ENCODE peak calls at places on chromosome 13, in nine cellular contexts. D is stimulated activated CD4-positive, alpha-beta T cell treated with anti-CD3 and anti-CD28 coated beads, Interleukin-12 subunit alpha, Interleukin-12 subunit beta, amount 100 ng/mL, for 4 hours; X is non-pigmented ciliary epithelial cell; G is keratinocyte; L is GM12891; K is HTR-8/SVneo; E is mesendoderm; I is HuH-7; O is CD14-positive monocyte. N is an unnamed sample.

GRCh38 chr13:73647417-73647816 is 486.8 kb downstream of the KLF12 start:
- DNase-seq in O (no peak), L (no peak), E (no peak), D (no peak), G (no peak), K (no peak), I (no peak), X (no peak), N (no peak)

GRCh38 chr13:111659236-111659635 is 338.8 kb downstream of the TEX29 start:
- DNase-seq in L (no peak), X (no peak), D (no peak), K (no peak), E (no peak), O (no peak), I (no peak), G (no peak), N (no peak)

GRCh38 chr13:113920606-113921306 is 53.1 kb downstream of the C13orf46 start:
- DNase-seq in D (no peak), I (no peak), E (no peak), X (no peak), G (no peak), O (peak; percentile 22), K (no peak), L (no peak), N (no peak)

GRCh38 chr13:52158629-52159158 is 703 bp downstream of the NEK3 start:
- DNase-seq in O (no peak), I (no peak), G (no peak), X (no peak), L (no peak), K (peak; percentile 12), D (no peak), E (peak; percentile 31), N (peak; percentile 66)

GRCh38 chr13:23735329-23735728 is 153.9 kb downstream of the MIPEP start:
- DNase-seq in G (no peak), L (no peak), X (no peak), I (no peak), E (no peak), D (no peak), O (no peak), K (no peak), N (no peak)

GRCh38 chr13:19818223-19818842 is 35.6 kb upstream of the PSPC1 start:
- DNase-seq in K (no peak), L (no peak), G (no peak), X (no peak), I (peak; percentile 71), D (peak; percentile 15), O (no peak), E (peak; percentile 85), N (no peak)

GRCh38 chr13:110131424-110131823 is 175.5 kb downstream of the COL4A1 start:
- DNase-seq in D (no peak), X (no peak), E (no peak), G (no peak), O (no peak), K (no peak), L (no peak), I (no peak), N (no peak)

GRCh38 chr13:98450495-98451167 is 126.3 kb downstream of the STK24 start:
- DNase-seq in O (no peak), L (no peak), X (no peak), I (no peak), G (no peak), D (no peak), E (peak; percentile 53), K (no peak), N (peak; percentile 10)

GRCh38 chr13:95898256-95898655 is 154.9 kb downstream of the UGGT2 start:
- DNase-seq in K (no peak), O (no peak), X (no peak), E (no peak), G (no peak), D (no peak), I (no peak), L (no peak), N (no peak)

GRCh38 chr13:70339738-70340137 is 231.5 kb upstream of the KLHL1 start:
- DNase-seq in K (no peak), O (no peak), L (no peak), G (no peak), E (peak; percentile 83), I (no peak), X (no peak), D (no peak), N (no peak)

GRCh38 chr13:26977541-26977940 is 194.1 kb downstream of the USP12 start:
- DNase-seq in X (no peak), O (peak; percentile 57), E (no peak), D (no peak), L (no peak), G (no peak), I (no peak), K (no peak), N (no peak)

GRCh38 chr13:94268661-94269060 is 210.8 kb downstream of the DCT start:
- DNase-seq in D (no peak), X (no peak), K (no peak), I (no peak), L (no peak), O (no peak), E (no peak), G (no peak), N (peak; percentile 38)

GRCh38 chr13:32048816-32049215 is 17.2 kb downstream of the FRY start:
- DNase-seq in O (no peak), K (no peak), G (no peak), I (no peak), X (no peak), L (no peak), E (no peak), D (no peak), N (peak; percentile 18)

GRCh38 chr13:51523082-51523518 is 61.2 kb upstream of the WDFY2 start:
- DNase-seq in L (no peak), O (peak; percentile 55), G (no peak), E (peak; percentile 45), I (peak; percentile 8), D (no peak), X (no peak), K (peak; percentile 46), N (peak; percentile 57)

GRCh38 chr13:54317722-54318121 is 1289.1 kb downstream of the OLFM4 start:
- DNase-seq in E (no peak), D (no peak), G (no peak), I (no peak), L (no peak), X (no peak), O (no peak), K (no peak), N (no peak)

GRCh38 chr13:21309542-21310172 is 133.2 kb downstream of the MRPL57 start:
- DNase-seq in K (no peak), I (no peak), X (no peak), D (no peak), O (no peak), L (no peak), G (no peak), E (no peak), N (no peak)

GRCh38 chr13:76473552-76474134 is 412.6 kb downstream of the KCTD12 start:
- DNase-seq in E (peak; percentile 83), K (peak; percentile 22), L (peak; percentile 17), O (peak; percentile 68), G (peak; percentile 30), D (peak; percentile 60), X (peak; percentile 44), I (peak; percentile 44), N (peak; percentile 84)

GRCh38 chr13:95605426-95606125 is 38.9 kb downstream of the DZIP1 start:
- DNase-seq in E (no peak), G (no peak), X (no peak), D (no peak), I (no peak), K (no peak), O (no peak), L (no peak), N (no peak)

GRCh38 chr13:30329009-30329585 is 21.7 kb upstream of the KATNAL1 start:
- DNase-seq in I (no peak), K (no peak), O (no peak), X (no peak), D (no peak), E (no peak), G (no peak), L (no peak), N (no peak)

GRCh38 chr13:112376050-112376681 is at the start of gene SPACA7:
- DNase-seq in D (no peak), I (no peak), G (no peak), O (no peak), L (no peak), K (no peak), X (no peak), E (no peak), N (no peak)

GRCh38 chr13:44347905-44348304 is 25.7 kb upstream of the SERP2 start:
- DNase-seq in G (no peak), D (no peak), I (no peak), E (no peak), K (no peak), O (no peak), X (no peak), L (no peak), N (no peak)

GRCh38 chr13:72652681-72653080 is 74.7 kb downstream of the MZT1 start:
- DNase-seq in L (no peak), E (no peak), X (no peak), D (no peak), O (no peak), I (no peak), G (peak; percentile 21), K (no peak), N (no peak)

GRCh38 chr13:73998631-73999030 is 135.6 kb downstream of the KLF12 start:
- DNase-seq in E (no peak), X (no peak), O (no peak), G (no peak), I (no peak), D (no peak), L (no peak), K (no peak), N (no peak)